ENCODE peak calls at places on chromosome 10, in four cellular contexts. One of them, this sample, is unnamed.

GRCh38 chr10:132522521-132523411 is 14.8 kb upstream of the INPP5A start:
- DNase-seq in K562: no peak
- DNase-seq in WTC11: peak; percentile 7
- DNase-seq in HepG2: no peak
- DNase-seq in this sample: no peak

GRCh38 chr10:22606164-22606614 is 108.2 kb downstream of the PIP4K2A start:
- DNase-seq in HepG2: peak; percentile 84
- DNase-seq in WTC11: no peak
- DNase-seq in K562: no peak
- DNase-seq in this sample: no peak

GRCh38 chr10:83917519-83918506 is 221.5 kb upstream of the GHITM start:
- DNase-seq in WTC11: peak; percentile 64
- DNase-seq in K562: no peak
- DNase-seq in HepG2: peak; percentile 12
- DNase-seq in this sample: peak; percentile 4

GRCh38 chr10:51706225-51706624 is 6.8 kb upstream of the CSTF2T start:
- DNase-seq in HepG2: no peak
- DNase-seq in WTC11: no peak
- DNase-seq in K562: no peak
- DNase-seq in this sample: no peak

GRCh38 chr10:46314046-46314445 is 27.2 kb downstream of the ANTXRL start:
- DNase-seq in HepG2: no peak
- DNase-seq in K562: peak; percentile 42
- DNase-seq in WTC11: no peak
- DNase-seq in this sample: no peak

GRCh38 chr10:117424789-117425649 is 49.8 kb upstream of the PDZD8 start:
- DNase-seq in WTC11: peak; percentile 24
- DNase-seq in HepG2: peak; percentile 39
- DNase-seq in K562: no peak
- DNase-seq in this sample: no peak

GRCh38 chr10:96834121-96834520 is 2.0 kb downstream of the LCOR start:
- DNase-seq in WTC11: no peak
- DNase-seq in HepG2: no peak
- DNase-seq in K562: no peak
- DNase-seq in this sample: no peak

GRCh38 chr10:130377986-130378545 is 241.9 kb downstream of the GLRX3 start:
- DNase-seq in WTC11: no peak
- DNase-seq in HepG2: no peak
- DNase-seq in K562: no peak
- DNase-seq in this sample: no peak

GRCh38 chr10:28678687-28679457 is 1.6 kb downstream of the BAMBI start:
- DNase-seq in HepG2: peak; percentile 84
- DNase-seq in K562: peak; percentile 46
- DNase-seq in WTC11: no peak
- DNase-seq in this sample: no peak

GRCh38 chr10:72319416-72320254 is 35.1 kb downstream of the DNAJB12 start:
- DNase-seq in HepG2: peak; percentile 86
- DNase-seq in K562: peak; percentile 58
- DNase-seq in WTC11: peak; percentile 83
- DNase-seq in this sample: peak; percentile 94

GRCh38 chr10:58267713-58268453 is at the start of gene IPMK:
- DNase-seq in HepG2: peak; percentile 84
- DNase-seq in WTC11: peak; percentile 93
- DNase-seq in K562: peak; percentile 84
- DNase-seq in this sample: peak; percentile 93

DNA sequence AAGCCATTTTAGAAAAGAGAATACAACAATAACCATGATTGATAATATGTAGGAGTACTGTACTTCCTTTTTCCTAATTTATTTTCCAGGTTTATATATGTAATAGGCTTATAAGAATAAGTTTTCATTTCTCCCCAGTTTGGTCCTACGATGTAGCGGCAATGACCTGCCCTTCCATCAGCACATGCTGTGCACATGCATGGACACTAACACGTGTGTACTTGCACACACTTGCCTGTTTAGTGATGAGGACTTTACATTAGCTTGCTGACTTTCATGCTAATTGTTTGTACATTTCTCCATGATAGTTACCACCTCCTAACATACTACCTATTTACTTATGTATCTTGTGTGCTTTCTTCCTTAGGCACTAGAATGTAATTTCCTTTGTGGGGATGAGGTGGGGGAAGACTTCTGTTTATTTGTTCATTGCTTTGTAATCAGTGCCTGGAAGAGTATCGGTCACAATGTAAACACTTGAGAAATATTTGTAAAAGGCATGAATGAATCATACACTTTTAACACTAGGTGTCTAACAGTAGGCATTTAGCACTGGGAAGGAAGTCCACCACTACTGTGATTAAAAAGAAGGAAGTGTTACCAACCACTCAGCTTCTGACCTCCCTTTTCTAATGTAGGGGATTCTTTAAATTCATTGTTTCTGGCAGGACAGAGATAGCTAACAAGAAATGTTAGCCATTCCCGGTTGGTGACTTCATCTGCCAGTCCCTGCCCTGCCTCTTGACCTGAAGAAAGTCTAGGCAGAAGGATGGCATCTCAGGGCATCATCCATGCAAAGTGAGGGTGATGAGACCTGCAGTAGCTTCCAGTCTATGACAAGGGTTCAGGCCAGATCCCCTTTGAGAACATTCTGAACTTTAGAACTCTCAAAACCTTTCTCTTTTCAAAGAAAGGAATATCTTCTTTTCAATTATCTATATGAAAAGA is 120.2 kb upstream of the RAB18 start:
- DNase-seq in K562: no peak
- DNase-seq in WTC11: no peak
- DNase-seq in HepG2: peak; percentile 38
- DNase-seq in this sample: peak; percentile 68
- TF ChIP-seq JUN in K562: no peak
- TF ChIP-seq JUN in WTC11: no peak
- TF ChIP-seq JUN in HepG2: no peak
- TF ChIP-seq JUN in this sample: peak; percentile 35

DNA sequence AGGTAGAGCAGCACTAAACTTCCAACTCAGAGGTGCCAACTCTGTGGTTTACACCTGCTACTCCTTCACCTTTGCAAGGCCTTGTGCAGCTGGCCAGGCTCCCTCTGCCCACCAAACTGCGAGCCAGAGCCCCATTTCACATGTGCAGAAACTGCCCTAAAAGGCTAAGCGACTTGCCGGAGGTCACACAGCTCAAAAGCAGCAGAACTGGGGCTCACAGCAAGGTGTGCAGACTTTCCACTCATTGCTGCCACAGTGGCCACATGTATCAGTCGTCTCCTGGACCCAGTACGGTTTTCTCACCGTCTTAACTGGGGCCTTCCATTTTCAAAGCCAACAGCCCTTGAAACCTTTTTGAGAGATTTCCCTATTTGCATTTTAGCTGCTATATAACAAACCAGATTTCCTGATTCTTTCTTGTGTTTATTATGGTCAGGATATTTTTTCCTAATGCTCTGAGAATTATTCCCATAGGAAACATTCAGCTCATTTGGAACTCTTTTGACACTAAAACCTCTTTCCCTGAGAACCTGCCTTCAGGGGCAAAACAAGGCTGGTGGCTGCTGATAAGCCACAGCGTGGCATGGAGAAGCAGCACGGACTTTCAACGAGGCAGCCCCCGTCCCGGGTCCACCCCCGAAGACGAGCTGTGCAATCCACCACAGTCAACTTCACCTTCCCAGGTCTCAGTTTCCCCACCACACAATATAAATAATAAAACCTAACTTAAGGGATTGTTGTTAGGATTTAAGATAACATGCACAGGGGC is 29.9 kb downstream of the SORBS1 start:
- DNase-seq in HepG2: no peak
- DNase-seq in WTC11: no peak
- DNase-seq in K562: peak; percentile 43
- DNase-seq in this sample: no peak
- TF ChIP-seq JUN in HepG2: no peak
- TF ChIP-seq JUN in WTC11: no peak
- TF ChIP-seq JUN in K562: no peak
- TF ChIP-seq JUN in this sample: no peak

GRCh38 chr10:43047288-43047970 is 29.4 kb upstream of the RET start:
- DNase-seq in HepG2: no peak
- DNase-seq in WTC11: no peak
- DNase-seq in K562: no peak
- DNase-seq in this sample: no peak

GRCh38 chr10:43048301-43049051 is 28.4 kb upstream of the RET start:
- DNase-seq in K562: no peak
- DNase-seq in HepG2: no peak
- DNase-seq in WTC11: no peak
- DNase-seq in this sample: no peak

GRCh38 chr10:43050011-43050410 is 26.9 kb upstream of the RET start:
- DNase-seq in K562: no peak
- DNase-seq in WTC11: no peak
- DNase-seq in HepG2: no peak
- DNase-seq in this sample: no peak

GRCh38 chr10:43046288-43046991 is 30.4 kb upstream of the RET start:
- DNase-seq in WTC11: no peak
- DNase-seq in K562: no peak
- DNase-seq in HepG2: no peak
- DNase-seq in this sample: no peak

GRCh38 chr10:43049081-43049551 is 27.8 kb upstream of the RET start:
- DNase-seq in WTC11: no peak
- DNase-seq in HepG2: no peak
- DNase-seq in K562: no peak
- DNase-seq in this sample: no peak
- TF ChIP-seq JUN in WTC11: no peak
- TF ChIP-seq JUN in HepG2: no peak
- TF ChIP-seq JUN in K562: no peak
- TF ChIP-seq JUN in this sample: no peak

DNA sequence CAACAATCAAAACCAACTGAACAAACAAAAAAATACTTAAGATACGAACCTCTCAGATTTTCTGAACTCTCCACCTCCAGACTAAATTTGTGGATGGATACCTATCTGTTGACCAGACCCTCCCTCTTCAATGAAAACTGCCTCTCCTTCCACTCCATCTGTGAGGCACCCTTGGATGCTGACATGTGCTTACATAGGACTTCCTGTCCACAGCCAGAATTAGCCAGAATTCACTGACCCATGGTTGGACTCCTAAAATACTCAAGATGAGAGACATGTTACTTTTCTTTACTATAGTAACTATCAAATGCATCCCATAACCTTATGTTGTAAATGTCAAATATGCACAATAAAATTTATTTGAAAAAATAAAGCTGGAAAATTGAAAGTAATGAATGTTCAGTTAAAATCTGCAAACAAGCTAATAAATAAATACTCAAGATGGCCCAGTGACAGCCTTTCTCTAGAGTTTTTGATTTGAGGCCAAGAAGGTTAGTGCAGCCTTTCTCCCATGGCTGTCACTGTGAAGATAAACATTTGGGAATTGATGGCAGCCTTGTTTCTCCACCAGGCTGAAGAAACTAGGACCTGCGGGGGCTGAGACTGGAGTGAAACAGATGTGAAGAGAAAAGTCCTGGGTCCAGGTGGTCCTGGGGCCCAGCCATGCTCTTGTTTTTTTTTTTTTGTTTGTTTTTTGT is 287.0 kb downstream of the ZEB1 start:
- DNase-seq in HepG2: no peak
- DNase-seq in WTC11: no peak
- DNase-seq in K562: no peak
- DNase-seq in this sample: no peak
- TF ChIP-seq JUN in HepG2: no peak
- TF ChIP-seq JUN in WTC11: no peak
- TF ChIP-seq JUN in K562: no peak
- TF ChIP-seq JUN in this sample: no peak

GRCh38 chr10:6074489-6075301 is 12.5 kb upstream of the IL2RA start:
- DNase-seq in K562: no peak
- DNase-seq in HepG2: no peak
- DNase-seq in WTC11: no peak
- DNase-seq in this sample: no peak
- TF ChIP-seq JUN in K562: no peak
- TF ChIP-seq JUN in HepG2: no peak
- TF ChIP-seq JUN in WTC11: no peak
- TF ChIP-seq JUN in this sample: no peak

DNA sequence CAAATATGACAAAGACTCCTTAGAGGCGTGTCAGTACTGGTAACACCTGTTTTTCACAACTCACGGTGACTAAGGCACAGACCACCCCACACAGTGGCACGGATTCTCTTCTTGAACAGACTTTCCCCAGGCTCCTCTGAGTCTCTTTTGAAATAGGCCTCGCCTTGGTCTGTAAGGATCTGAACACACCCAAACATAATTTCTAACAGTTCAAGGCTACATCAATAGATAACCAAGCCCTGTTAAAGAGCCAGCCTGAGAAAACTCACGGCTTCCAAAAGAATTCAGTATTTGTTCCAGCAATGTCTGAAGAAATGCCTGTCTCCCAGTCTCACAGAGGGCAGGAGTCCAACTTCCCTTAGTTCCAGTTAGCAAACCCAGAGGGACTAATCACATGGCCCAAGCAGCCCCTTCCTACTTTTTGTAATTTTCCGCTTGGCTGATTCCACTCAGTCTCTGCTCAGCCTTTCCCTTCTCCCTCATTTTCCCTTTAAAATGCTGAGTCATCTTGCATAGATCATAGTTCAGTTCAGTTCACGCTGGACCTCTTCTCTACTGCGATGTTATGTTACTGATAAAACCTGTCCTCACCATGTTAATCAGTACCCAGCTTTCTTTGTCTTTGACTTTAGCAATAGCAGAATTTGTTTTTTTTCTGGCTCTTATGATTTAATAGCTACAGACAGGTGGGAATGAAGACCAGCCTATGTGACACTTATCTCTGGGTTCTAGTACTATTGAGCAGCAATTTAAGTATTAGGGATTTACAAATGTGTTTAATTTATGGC is 22.6 kb upstream of the AKR1C3 start:
- DNase-seq in WTC11: no peak
- DNase-seq in HepG2: peak; percentile 100
- DNase-seq in K562: peak; percentile 59
- DNase-seq in this sample: peak; percentile 99
- TF ChIP-seq JUN in WTC11: no peak
- TF ChIP-seq JUN in HepG2: no peak
- TF ChIP-seq JUN in K562: no peak
- TF ChIP-seq JUN in this sample: peak; percentile 96

DNA sequence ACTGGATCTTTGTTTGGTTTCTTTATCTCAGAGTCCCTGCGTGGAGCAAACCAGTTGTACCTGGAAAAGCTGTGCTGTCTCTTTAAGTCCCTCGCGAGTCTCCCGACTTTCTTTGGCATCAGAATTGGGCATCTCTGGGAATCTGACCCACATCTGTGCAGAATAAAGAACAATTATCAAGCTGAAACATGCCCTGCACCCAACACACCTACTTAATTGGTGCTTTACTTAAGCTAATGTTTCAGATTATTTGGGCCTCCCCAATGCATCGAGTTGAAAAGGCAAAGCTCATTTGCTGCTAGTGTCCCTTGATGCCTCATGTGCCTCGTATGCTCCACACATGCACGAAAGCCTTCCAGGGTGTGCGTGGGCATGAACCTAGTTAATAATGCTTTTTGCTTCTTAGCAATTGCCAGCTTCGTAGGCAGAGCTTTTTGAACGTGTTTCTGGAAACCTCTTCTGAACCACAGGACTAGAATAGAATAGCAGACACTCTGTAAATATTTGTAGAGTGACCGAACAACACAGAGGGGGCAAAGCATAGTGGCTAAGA is 26.6 kb upstream of the FGFR2 start:
- DNase-seq in WTC11: no peak
- DNase-seq in K562: no peak
- DNase-seq in HepG2: no peak
- DNase-seq in this sample: no peak
- TF ChIP-seq JUN in WTC11: no peak
- TF ChIP-seq JUN in K562: no peak
- TF ChIP-seq JUN in HepG2: no peak
- TF ChIP-seq JUN in this sample: no peak

GRCh38 chr10:73857446-73857845 is 16.9 kb downstream of the CAMK2G start:
- DNase-seq in WTC11: no peak
- DNase-seq in K562: no peak
- DNase-seq in HepG2: no peak
- DNase-seq in this sample: no peak
- TF ChIP-seq JUN in WTC11: no peak
- TF ChIP-seq JUN in K562: no peak
- TF ChIP-seq JUN in HepG2: no peak
- TF ChIP-seq JUN in this sample: no peak